ENCODE peak calls at places on chromosomes 7 and 10, in four cellular contexts. K, N, X and Q are unnamed samples.

GRCh38 chr7:117688126-117688525 is 185.1 kb downstream of the CTTNBP2 start:
- DNase-seq in N (no peak), X (no peak), K (no peak), Q (no peak)

GRCh38 chr10:97689637-97690036 is 2.6 kb upstream of the AVPI1 start:
- DNase-seq in K (no peak), N (no peak), X (peak), Q (peak)

GRCh38 chr7:128168667-128169210 is 72.3 kb upstream of the LEP start:
- DNase-seq in X (peak), K (peak), N (no peak), Q (no peak)

GRCh38 chr7:29156798-29157461 is 10.6 kb upstream of the CPVL start:
- DNase-seq in N (no peak), X (no peak), K (no peak), Q (no peak)

GRCh38 chr10:116421815-116422214 is 5.8 kb upstream of the PNLIPRP3 start:
- DNase-seq in X (no peak), N (no peak), K (no peak), Q (no peak)

GRCh38 chr7:50292165-50292757 is 12.3 kb upstream of the IKZF1 start:
- DNase-seq in K (no peak), X (no peak), N (no peak), Q (no peak)

GRCh38 chr7:155224116-155224811 is 73.4 kb upstream of the INSIG1 start:
- DNase-seq in X (no peak), N (no peak), K (no peak), Q (no peak)

GRCh38 chr7:105006367-105007139 is 7.5 kb upstream of the KMT2E start:
- DNase-seq in K (no peak), N (no peak), X (no peak), Q (no peak)

GRCh38 chr7:24972991-24973390 is 7.0 kb downstream of the OSBPL3 start:
- DNase-seq in K (no peak), X (peak), N (no peak), Q (no peak)

GRCh38 chr7:127976056-127976455 is 55.2 kb downstream of the LRRC4 start:
- DNase-seq in X (no peak), K (no peak), N (no peak), Q (no peak)

GRCh38 chr10:43706166-43706565 is 57.5 kb upstream of the ZNF32 start:
- DNase-seq in N (no peak), X (no peak), K (no peak), Q (no peak)

GRCh38 chr10:60940435-60940834 is 3.5 kb downstream of the RHOBTB1 start:
- DNase-seq in K (no peak), X (peak), N (no peak), Q (no peak)

GRCh38 chr10:92699518-92700272 is 9.9 kb downstream of the HHEX start:
- DNase-seq in K (peak), X (peak), N (no peak), Q (no peak)

GRCh38 chr10:14598809-14599764 is 175.6 kb downstream of the FAM107B start:
- DNase-seq in X (no peak), K (no peak), N (no peak), Q (no peak)

GRCh38 chr10:18179901-18180300 is 39.7 kb downstream of the CACNB2 start:
- DNase-seq in K (peak), N (peak), X (peak), Q (no peak)

GRCh38 chr10:26914898-26915297 is 54.1 kb upstream of the ABI1 start:
- DNase-seq in N (no peak), K (no peak), X (no peak), Q (no peak)

GRCh38 chr10:80506836-80507483 is 30.7 kb upstream of the SH2D4B start:
- DNase-seq in X (no peak), K (no peak), N (peak), Q (peak)

GRCh38 chr7:122689346-122690109 is 9.4 kb downstream of the RNF133 start:
- DNase-seq in K (no peak), X (no peak), N (no peak), Q (no peak)

GRCh38 chr10:58488921-58489320 is 23.8 kb upstream of the BICC1 start:
- DNase-seq in N (no peak), X (peak), K (no peak), Q (no peak)

GRCh38 chr7:18352339-18353255 is 143.0 kb upstream of the HDAC9 start:
- DNase-seq in K (peak), N (no peak), X (peak), Q (no peak)

DNA sequence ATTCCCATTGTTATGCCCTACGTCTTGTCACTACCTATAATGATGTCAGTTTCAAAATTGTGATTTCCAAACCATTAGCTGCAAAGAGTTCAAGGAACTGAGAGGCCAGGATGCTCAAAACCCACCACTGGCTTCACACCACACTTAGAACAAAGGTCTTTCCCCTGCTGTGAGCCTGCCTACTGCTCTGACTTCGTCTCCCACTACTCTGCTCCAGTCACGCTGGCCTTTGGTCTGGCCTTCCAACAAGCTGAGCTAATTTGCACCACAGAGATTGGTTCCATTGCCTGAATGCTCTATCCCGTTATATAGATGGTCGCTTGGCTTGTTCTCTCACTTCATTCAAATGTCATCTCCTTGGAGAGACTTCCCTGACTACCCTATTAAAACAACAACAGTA is 572.1 kb upstream of the GALNT17 start:
- DNase-seq in X (no peak), K (no peak), N (no peak), Q (no peak)
- H3K4me3 ChIP-seq in X (no peak), K (no peak), N (no peak), Q (no peak)

DNA sequence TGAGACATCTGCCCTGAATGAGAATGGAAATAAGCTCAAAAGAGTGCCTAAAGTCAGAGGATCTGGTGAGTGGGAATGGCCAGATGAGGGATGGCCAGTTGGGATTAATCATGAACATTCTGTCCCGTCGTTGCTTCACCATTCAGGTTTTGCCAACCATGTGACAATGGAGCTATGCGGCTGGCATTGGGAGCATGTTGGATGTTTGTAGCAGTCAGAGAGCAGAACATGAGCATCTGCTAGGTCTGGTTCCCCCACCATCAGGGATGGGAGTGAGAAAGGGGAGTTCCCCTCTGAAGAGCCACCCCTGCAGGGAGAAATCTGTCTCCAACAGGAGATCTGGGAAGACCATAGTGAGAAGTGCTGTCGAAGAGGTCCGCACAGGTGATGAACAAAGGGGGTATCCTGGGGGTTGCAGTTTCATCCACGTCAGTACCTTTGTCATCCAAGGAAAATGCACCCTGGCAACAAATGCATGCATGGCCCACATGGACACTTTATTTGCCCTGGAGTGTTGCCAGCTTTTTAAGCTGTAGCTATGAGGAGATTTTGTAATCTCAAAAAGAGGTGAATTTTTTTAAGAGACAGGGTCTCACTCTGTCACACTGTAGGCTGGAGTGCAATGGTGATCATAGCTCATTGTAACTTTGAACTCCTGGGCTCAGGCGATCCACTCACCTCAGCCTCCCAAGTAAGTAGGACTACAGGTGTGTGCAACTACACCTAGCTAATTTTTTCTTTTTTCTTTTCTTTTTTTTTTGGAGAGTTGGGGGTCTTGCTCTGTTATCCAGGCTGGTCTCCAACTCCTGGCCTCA is 190.2 kb downstream of the CAMK1D start:
- DNase-seq in K (no peak), N (no peak), X (peak), Q (no peak)
- H3K4me3 ChIP-seq in K (no peak), N (no peak), X (no peak), Q (no peak)

GRCh38 chr7:125241548-125241947 is 311.9 kb upstream of the POT1 start:
- DNase-seq in X (no peak), N (no peak), K (no peak), Q (no peak)
- H3K4me3 ChIP-seq in X (no peak), N (no peak), K (no peak), Q (no peak)

GRCh38 chr10:113663142-113663541 is 699 bp downstream of the NRAP start:
- DNase-seq in X (no peak), K (no peak), N (no peak), Q (no peak)
- H3K4me3 ChIP-seq in X (no peak), K (no peak), N (no peak), Q (no peak)

GRCh38 chr7:1536105-1536767 is 5.7 kb downstream of the MAFK start:
- DNase-seq in N (peak), X (no peak), K (peak), Q (no peak)

GRCh38 chr7:1537631-1538412 is 7.3 kb downstream of the MAFK start:
- DNase-seq in X (peak), N (peak), K (peak), Q (peak)

GRCh38 chr7:1538544-1539345 is 8.2 kb downstream of the MAFK start:
- DNase-seq in K (peak), X (no peak), N (peak), Q (no peak)

GRCh38 chr7:1535695-1536094 is 5.2 kb downstream of the MAFK start:
- DNase-seq in K (no peak), X (no peak), N (peak), Q (no peak)

GRCh38 chr7:1536768-1537630 is 6.5 kb downstream of the MAFK start:
- DNase-seq in K (peak), N (peak), X (peak), Q (peak)
- H3K4me3 ChIP-seq in K (peak), N (peak), X (peak), Q (peak)

GRCh38 chr7:26292768-26293560 is 1.3 kb downstream of the SNX10 start:
- DNase-seq in N (no peak), X (no peak), K (no peak), Q (no peak)
- H3K4me3 ChIP-seq in N (no peak), X (no peak), K (no peak), Q (no peak)

GRCh38 chr10:88995156-88995876 is 4.7 kb downstream of the FAS start:
- DNase-seq in N (no peak), K (no peak), X (no peak), Q (no peak)

GRCh38 chr10:88991900-88992237 is 1.3 kb downstream of the FAS start:
- DNase-seq in K (no peak), N (no peak), X (no peak), Q (no peak)

GRCh38 chr10:88991161-88991899 is 732 bp downstream of the FAS start:
- DNase-seq in N (peak), X (peak), K (peak), Q (peak)

GRCh38 chr10:88992945-88993537 is 2.4 kb downstream of the FAS start:
- DNase-seq in X (peak), N (no peak), K (no peak), Q (no peak)

GRCh38 chr10:88994034-88994433 is 3.4 kb downstream of the FAS start:
- DNase-seq in X (peak), K (no peak), N (no peak), Q (no peak)
- H3K4me3 ChIP-seq in X (peak), K (peak), N (peak), Q (no peak)

DNA sequence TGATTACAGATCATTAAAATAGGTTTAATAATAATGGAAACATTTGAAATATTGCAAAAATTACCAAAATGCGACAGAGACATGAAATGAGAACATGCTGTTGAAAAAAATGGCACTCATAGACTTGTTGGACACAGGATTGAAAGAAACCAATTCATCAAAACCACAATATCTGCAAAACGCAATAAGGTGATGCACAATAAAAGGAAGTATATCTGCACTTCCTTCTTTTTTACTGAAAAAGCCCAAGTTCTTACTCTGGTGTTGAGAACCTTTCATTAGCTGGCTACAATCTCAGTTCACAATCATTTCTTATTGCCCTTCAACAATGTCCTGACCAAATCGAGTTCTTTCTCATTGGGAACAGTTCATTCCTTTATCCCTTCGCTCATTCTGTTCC is 28.7 kb downstream of the TMEM106B start:
- DNase-seq in X (no peak), K (no peak), N (no peak), Q (no peak)
- H3K4me3 ChIP-seq in X (no peak), K (no peak), N (no peak), Q (no peak)